ENCODE peak calls at places on chromosome 22, in four cellular contexts. One of them, this sample, is unnamed.
A peak's percentile ranks its signal among the peaks of the same experiment; 100 is the strongest.

GRCh38 chr22:49095366-49095765 is 732.3 kb downstream of the BRD1 start:
- DNase-seq in M059J: no peak
- DNase-seq in HFFc6: no peak
- DNase-seq in foreskin fibroblast: no peak
- DNase-seq in this sample: no peak

GRCh38 chr22:35604671-35605457 is 12.3 kb downstream of the MB start:
- DNase-seq in M059J: peak; percentile 71
- DNase-seq in foreskin fibroblast: no peak
- DNase-seq in HFFc6: no peak
- DNase-seq in this sample: no peak

GRCh38 chr22:36323855-36324331 is 63.9 kb downstream of the MYH9 start:
- DNase-seq in foreskin fibroblast: no peak
- DNase-seq in HFFc6: no peak
- DNase-seq in M059J: no peak
- DNase-seq in this sample: peak; percentile 59

GRCh38 chr22:28181332-28181731 is 262.3 kb upstream of the PITPNB start:
- DNase-seq in foreskin fibroblast: peak; percentile 22
- DNase-seq in HFFc6: peak; percentile 20
- DNase-seq in M059J: peak; percentile 54
- DNase-seq in this sample: peak; percentile 59

GRCh38 chr22:26169312-26170111 is at the start of gene SEZ6L:
- DNase-seq in M059J: no peak
- DNase-seq in HFFc6: no peak
- DNase-seq in foreskin fibroblast: no peak
- DNase-seq in this sample: no peak

GRCh38 chr22:46731246-46732040 is 6.6 kb downstream of the CERK start:
- DNase-seq in foreskin fibroblast: peak; percentile 55
- DNase-seq in M059J: no peak
- DNase-seq in HFFc6: no peak
- DNase-seq in this sample: no peak

GRCh38 chr22:46619830-46620501 is at the start of gene GRAMD4:
- DNase-seq in M059J: no peak
- DNase-seq in HFFc6: no peak
- DNase-seq in foreskin fibroblast: no peak
- DNase-seq in this sample: no peak

GRCh38 chr22:40001104-40001503 is 6.3 kb downstream of the FAM83F start:
- DNase-seq in foreskin fibroblast: no peak
- DNase-seq in HFFc6: no peak
- DNase-seq in M059J: no peak
- DNase-seq in this sample: no peak

GRCh38 chr22:44894782-44895181 is 115.0 kb downstream of the PHF21B start:
- DNase-seq in M059J: no peak
- DNase-seq in HFFc6: no peak
- DNase-seq in foreskin fibroblast: no peak
- DNase-seq in this sample: no peak

GRCh38 chr22:41175546-41175945 is 29.6 kb upstream of the L3MBTL2 start:
- DNase-seq in M059J: peak; percentile 51
- DNase-seq in HFFc6: no peak
- DNase-seq in foreskin fibroblast: no peak
- DNase-seq in this sample: peak; percentile 24

GRCh38 chr22:28246392-28246791 is 327.3 kb upstream of the PITPNB start:
- DNase-seq in foreskin fibroblast: peak; percentile 76
- DNase-seq in M059J: peak; percentile 56
- DNase-seq in HFFc6: peak; percentile 18
- DNase-seq in this sample: peak; percentile 49

GRCh38 chr22:27372969-27373670 is 428.4 kb downstream of the MN1 start:
- DNase-seq in M059J: no peak
- DNase-seq in HFFc6: no peak
- DNase-seq in foreskin fibroblast: no peak
- DNase-seq in this sample: no peak

GRCh38 chr22:37233751-37234631 is 10.1 kb downstream of the RAC2 start:
- DNase-seq in foreskin fibroblast: no peak
- DNase-seq in HFFc6: no peak
- DNase-seq in M059J: no peak
- DNase-seq in this sample: peak; percentile 15

GRCh38 chr22:36107436-36107835 is 53.1 kb downstream of the APOL3 start:
- DNase-seq in HFFc6: no peak
- DNase-seq in foreskin fibroblast: no peak
- DNase-seq in M059J: no peak
- DNase-seq in this sample: no peak

GRCh38 chr22:23969071-23969470 is 2.4 kb downstream of the DDTL start:
- DNase-seq in M059J: no peak
- DNase-seq in foreskin fibroblast: no peak
- DNase-seq in HFFc6: no peak
- DNase-seq in this sample: no peak

GRCh38 chr22:21446827-21447690 is 20.1 kb upstream of the TMEM191C start:
- DNase-seq in HFFc6: no peak
- DNase-seq in M059J: no peak
- DNase-seq in foreskin fibroblast: no peak
- DNase-seq in this sample: no peak

GRCh38 chr22:31148953-31149627 is 8.8 kb upstream of the PLA2G3 start:
- DNase-seq in foreskin fibroblast: peak; percentile 87
- DNase-seq in HFFc6: peak; percentile 65
- DNase-seq in M059J: peak; percentile 57
- DNase-seq in this sample: peak; percentile 84

GRCh38 chr22:22810018-22810427 is 77.6 kb upstream of the IGLL5 start:
- DNase-seq in HFFc6: no peak
- DNase-seq in M059J: peak; percentile 5
- DNase-seq in foreskin fibroblast: peak; percentile 68
- DNase-seq in this sample: peak; percentile 59

GRCh38 chr22:32331918-32332725 is 25.5 kb upstream of the RFPL3 start:
- DNase-seq in HFFc6: no peak
- DNase-seq in foreskin fibroblast: no peak
- DNase-seq in M059J: no peak
- DNase-seq in this sample: no peak

GRCh38 chr22:40400173-40400572 is 29.8 kb downstream of the SGSM3 start:
- DNase-seq in M059J: no peak
- DNase-seq in foreskin fibroblast: no peak
- DNase-seq in HFFc6: no peak
- DNase-seq in this sample: no peak

GRCh38 chr22:31210830-31211503 is 1.1 kb upstream of the LIMK2 start:
- DNase-seq in M059J: no peak
- DNase-seq in foreskin fibroblast: peak; percentile 33
- DNase-seq in HFFc6: peak; percentile 12
- DNase-seq in this sample: peak; percentile 21

GRCh38 chr22:40401532-40401931 is 31.1 kb downstream of the SGSM3 start:
- DNase-seq in M059J: no peak
- DNase-seq in foreskin fibroblast: no peak
- DNase-seq in HFFc6: no peak
- DNase-seq in this sample: no peak

GRCh38 chr22:40463727-40464126 is 93.3 kb downstream of the SGSM3 start:
- DNase-seq in foreskin fibroblast: no peak
- DNase-seq in M059J: no peak
- DNase-seq in HFFc6: no peak
- DNase-seq in this sample: no peak

GRCh38 chr22:28414017-28414416 is 265.6 kb downstream of the TTC28 start:
- DNase-seq in M059J: no peak
- DNase-seq in HFFc6: no peak
- DNase-seq in foreskin fibroblast: peak; percentile 16
- DNase-seq in this sample: peak; percentile 53

GRCh38 chr22:35301370-35301874 is 1.7 kb downstream of the TOM1 start:
- DNase-seq in foreskin fibroblast: peak; percentile 76
- DNase-seq in HFFc6: peak; percentile 39
- DNase-seq in M059J: peak; percentile 25
- DNase-seq in this sample: peak; percentile 99

GRCh38 chr22:50599816-50600454 is 658 bp upstream of the MAPK8IP2 start:
- DNase-seq in M059J: no peak
- DNase-seq in foreskin fibroblast: peak; percentile 62
- DNase-seq in HFFc6: no peak
- DNase-seq in this sample: peak; percentile 38

GRCh38 chr22:32202539-32203180 is 2.2 kb downstream of the RFPL2 start:
- DNase-seq in M059J: peak; percentile 44
- DNase-seq in HFFc6: peak; percentile 44
- DNase-seq in foreskin fibroblast: peak; percentile 58
- DNase-seq in this sample: peak; percentile 45

GRCh38 chr22:35622132-35622913 is 5.2 kb upstream of the MB start:
- DNase-seq in HFFc6: no peak
- DNase-seq in foreskin fibroblast: no peak
- DNase-seq in M059J: peak; percentile 40
- DNase-seq in this sample: no peak

GRCh38 chr22:31347251-31348008 is 1.3 kb upstream of the PATZ1 start:
- DNase-seq in HFFc6: peak; percentile 44
- DNase-seq in foreskin fibroblast: peak; percentile 84
- DNase-seq in M059J: peak; percentile 60
- DNase-seq in this sample: peak; percentile 77

GRCh38 chr22:45640941-45641621 is 30.6 kb upstream of the ATXN10 start:
- DNase-seq in M059J: no peak
- DNase-seq in HFFc6: no peak
- DNase-seq in foreskin fibroblast: no peak
- DNase-seq in this sample: no peak

This sample was measured in cardiac fibroblast.